ENCODE peak calls at places on chromosome X, in seven cellular contexts. One of them, this sample, is unnamed.

GRCh38 chrX:110089656-110090404 is 86.9 kb downstream of the TMEM164 start:
- DNase-seq in stomach: peak; percentile 30
- DNase-seq in A549: no peak
- DNase-seq in tibial artery: peak; percentile 22
- DNase-seq in left lung: no peak
- DNase-seq in Karpas-422: peak; percentile 70
- DNase-seq in body of pancreas: peak; percentile 76
- DNase-seq in this sample: no peak

GRCh38 chrX:134734343-134735001 is 76.2 kb upstream of the PLAC1 start:
- DNase-seq in stomach: no peak
- DNase-seq in body of pancreas: no peak
- DNase-seq in Karpas-422: no peak
- DNase-seq in tibial artery: no peak
- DNase-seq in A549: no peak
- DNase-seq in left lung: no peak
- DNase-seq in this sample: peak; percentile 70

GRCh38 chrX:76172325-76172887 is 456 bp upstream of the PBDC1 start:
- DNase-seq in tibial artery: peak; percentile 17
- DNase-seq in Karpas-422: no peak
- DNase-seq in left lung: no peak
- DNase-seq in body of pancreas: no peak
- DNase-seq in stomach: no peak
- DNase-seq in A549: no peak
- DNase-seq in this sample: no peak

GRCh38 chrX:115268421-115268820 is 21.1 kb upstream of the LUZP4 start:
- DNase-seq in Karpas-422: peak; percentile 61
- DNase-seq in tibial artery: no peak
- DNase-seq in left lung: no peak
- DNase-seq in stomach: no peak
- DNase-seq in A549: peak; percentile 18
- DNase-seq in body of pancreas: no peak
- DNase-seq in this sample: no peak

GRCh38 chrX:53421125-53421524 is 1.3 kb downstream of the SMC1A start:
- DNase-seq in body of pancreas: no peak
- DNase-seq in left lung: no peak
- DNase-seq in A549: no peak
- DNase-seq in Karpas-422: no peak
- DNase-seq in tibial artery: no peak
- DNase-seq in stomach: no peak
- DNase-seq in this sample: no peak

GRCh38 chrX:11319689-11320302 is 26.6 kb downstream of the AMELX start:
- DNase-seq in left lung: no peak
- DNase-seq in body of pancreas: no peak
- DNase-seq in Karpas-422: no peak
- DNase-seq in stomach: no peak
- DNase-seq in A549: no peak
- DNase-seq in tibial artery: no peak
- DNase-seq in this sample: no peak

GRCh38 chrX:30880058-30880457 is 9.0 kb downstream of the TAB3 start:
- DNase-seq in Karpas-422: no peak
- DNase-seq in left lung: no peak
- DNase-seq in stomach: no peak
- DNase-seq in body of pancreas: no peak
- DNase-seq in tibial artery: no peak
- DNase-seq in A549: no peak
- DNase-seq in this sample: no peak

GRCh38 chrX:8679572-8679971 is 52.4 kb downstream of the ANOS1 start:
- DNase-seq in A549: no peak
- DNase-seq in body of pancreas: no peak
- DNase-seq in stomach: no peak
- DNase-seq in tibial artery: no peak
- DNase-seq in Karpas-422: no peak
- DNase-seq in left lung: peak; percentile 34
- DNase-seq in this sample: no peak

GRCh38 chrX:48667504-48667903 is 16.1 kb upstream of the WAS start:
- DNase-seq in left lung: no peak
- DNase-seq in body of pancreas: no peak
- DNase-seq in stomach: no peak
- DNase-seq in Karpas-422: no peak
- DNase-seq in tibial artery: no peak
- DNase-seq in A549: no peak
- DNase-seq in this sample: no peak

GRCh38 chrX:153970398-153971123 is 1.1 kb downstream of the HCFC1 start:
- DNase-seq in left lung: peak; percentile 52
- DNase-seq in Karpas-422: peak; percentile 77
- DNase-seq in body of pancreas: peak; percentile 43
- DNase-seq in stomach: no peak
- DNase-seq in tibial artery: no peak
- DNase-seq in A549: peak; percentile 76
- DNase-seq in this sample: peak; percentile 92

GRCh38 chrX:138745215-138745614 is 33.7 kb upstream of the FGF13 start:
- DNase-seq in Karpas-422: peak; percentile 86
- DNase-seq in stomach: no peak
- DNase-seq in body of pancreas: peak; percentile 25
- DNase-seq in A549: peak; percentile 40
- DNase-seq in tibial artery: no peak
- DNase-seq in left lung: no peak
- DNase-seq in this sample: no peak

GRCh38 chrX:12210921-12211320 is 72.6 kb downstream of the FRMPD4 start:
- DNase-seq in Karpas-422: no peak
- DNase-seq in tibial artery: no peak
- DNase-seq in A549: peak; percentile 20
- DNase-seq in stomach: no peak
- DNase-seq in body of pancreas: no peak
- DNase-seq in left lung: no peak
- DNase-seq in this sample: no peak

GRCh38 chrX:68287419-68287818 is 145.9 kb downstream of the OPHN1 start:
- DNase-seq in left lung: no peak
- DNase-seq in body of pancreas: no peak
- DNase-seq in stomach: no peak
- DNase-seq in tibial artery: no peak
- DNase-seq in Karpas-422: no peak
- DNase-seq in A549: no peak
- DNase-seq in this sample: no peak

GRCh38 chrX:70481424-70481823 is 36.8 kb downstream of the DLG3 start:
- DNase-seq in tibial artery: no peak
- DNase-seq in Karpas-422: no peak
- DNase-seq in left lung: no peak
- DNase-seq in stomach: no peak
- DNase-seq in A549: no peak
- DNase-seq in body of pancreas: no peak
- DNase-seq in this sample: no peak

GRCh38 chrX:153333271-153333670 is 682 bp upstream of the ZNF275 start:
- DNase-seq in A549: no peak
- DNase-seq in body of pancreas: no peak
- DNase-seq in tibial artery: no peak
- DNase-seq in Karpas-422: no peak
- DNase-seq in left lung: no peak
- DNase-seq in stomach: no peak
- DNase-seq in this sample: no peak

GRCh38 chrX:16665089-16665488 is 15.1 kb downstream of the S100G start:
- DNase-seq in Karpas-422: no peak
- DNase-seq in tibial artery: no peak
- DNase-seq in left lung: no peak
- DNase-seq in body of pancreas: no peak
- DNase-seq in A549: no peak
- DNase-seq in stomach: no peak
- DNase-seq in this sample: no peak

GRCh38 chrX:30488092-30488491 is 89.5 kb downstream of the TASL start:
- DNase-seq in tibial artery: no peak
- DNase-seq in Karpas-422: peak; percentile 52
- DNase-seq in body of pancreas: no peak
- DNase-seq in A549: peak; percentile 26
- DNase-seq in left lung: no peak
- DNase-seq in stomach: no peak
- DNase-seq in this sample: no peak

GRCh38 chrX:9622128-9622527 is 143.5 kb downstream of the GPR143 start:
- DNase-seq in left lung: no peak
- DNase-seq in A549: no peak
- DNase-seq in tibial artery: no peak
- DNase-seq in body of pancreas: no peak
- DNase-seq in Karpas-422: no peak
- DNase-seq in stomach: no peak
- DNase-seq in this sample: no peak

GRCh38 chrX:105744291-105744690 is 78.0 kb upstream of the NRK start:
- DNase-seq in left lung: no peak
- DNase-seq in tibial artery: no peak
- DNase-seq in body of pancreas: no peak
- DNase-seq in A549: no peak
- DNase-seq in Karpas-422: no peak
- DNase-seq in stomach: no peak
- DNase-seq in this sample: no peak

GRCh38 chrX:128754130-128754529 is 701.9 kb upstream of the ACTRT1 start:
- DNase-seq in Karpas-422: no peak
- DNase-seq in A549: peak; percentile 64
- DNase-seq in stomach: no peak
- DNase-seq in tibial artery: no peak
- DNase-seq in body of pancreas: no peak
- DNase-seq in left lung: no peak
- DNase-seq in this sample: no peak

GRCh38 chrX:154458116-154458953 is at the start of gene PLXNA3:
- DNase-seq in left lung: no peak
- DNase-seq in Karpas-422: peak; percentile 71
- DNase-seq in body of pancreas: no peak
- DNase-seq in A549: no peak
- DNase-seq in tibial artery: no peak
- DNase-seq in stomach: peak; percentile 39
- DNase-seq in this sample: peak; percentile 97

GRCh38 chrX:153361781-153362397 is 27.9 kb downstream of the ZNF275 start:
- DNase-seq in stomach: no peak
- DNase-seq in left lung: no peak
- DNase-seq in body of pancreas: no peak
- DNase-seq in A549: no peak
- DNase-seq in tibial artery: no peak
- DNase-seq in Karpas-422: no peak
- DNase-seq in this sample: no peak

GRCh38 chrX:123878177-123878576 is 18.3 kb downstream of the XIAP start:
- DNase-seq in body of pancreas: no peak
- DNase-seq in tibial artery: no peak
- DNase-seq in A549: no peak
- DNase-seq in stomach: no peak
- DNase-seq in Karpas-422: peak; percentile 64
- DNase-seq in left lung: no peak
- DNase-seq in this sample: no peak

DNA sequence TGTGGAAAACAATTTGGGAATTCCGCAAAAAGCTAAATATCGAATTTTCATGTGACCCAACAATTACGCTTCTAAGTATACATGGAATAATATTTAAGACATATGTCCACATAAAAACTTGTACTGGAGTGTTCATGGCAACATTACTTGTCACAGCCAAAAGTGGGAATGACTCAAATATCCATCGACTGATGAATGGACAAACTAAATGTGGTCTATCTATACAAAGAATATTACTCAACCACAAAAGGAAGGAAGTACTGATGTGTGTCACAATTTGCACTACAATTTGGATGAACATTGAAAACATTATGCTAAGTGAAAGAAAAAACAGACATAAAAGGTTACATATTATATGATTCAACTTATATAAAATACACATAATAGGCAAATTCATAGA is 71.9 kb downstream of the AFF2 start:
- DNase-seq in stomach: no peak
- DNase-seq in Karpas-422: no peak
- DNase-seq in body of pancreas: no peak
- DNase-seq in A549: no peak
- DNase-seq in left lung: no peak
- DNase-seq in tibial artery: no peak
- DNase-seq in this sample: no peak
- H3K27ac ChIP-seq in stomach: no peak overlapping the region
- H3K27ac ChIP-seq in Karpas-422: peak overlapping the region; percentile 70
- H3K27ac ChIP-seq in body of pancreas: no peak overlapping the region
- H3K27ac ChIP-seq in A549: no peak overlapping the region
- H3K27ac ChIP-seq in left lung: peak overlapping the region; percentile 13
- H3K27ac ChIP-seq in tibial artery: no peak overlapping the region
- H3K27ac ChIP-seq in this sample: no peak overlapping the region

DNA sequence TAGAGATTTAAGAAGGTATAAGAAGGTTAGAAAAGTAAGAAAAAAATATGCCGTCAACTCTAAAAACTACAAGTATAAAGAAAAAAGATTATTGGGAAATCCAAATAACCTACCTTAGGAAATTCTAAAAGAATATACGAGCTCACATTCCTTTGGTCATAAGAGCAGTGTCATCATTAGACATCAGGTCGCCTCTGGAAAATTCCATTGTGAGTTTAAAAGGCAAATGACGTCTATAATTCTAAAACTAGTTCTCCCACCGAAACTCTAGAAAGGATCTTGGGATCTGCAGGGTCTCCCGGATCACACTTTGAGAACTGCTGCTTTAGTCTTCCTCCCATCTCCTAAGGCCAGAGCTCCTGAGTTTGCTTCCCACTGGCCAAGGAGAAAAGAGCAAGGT is 518 bp upstream of the SAT1 start:
- DNase-seq in A549: peak; percentile 75
- DNase-seq in left lung: no peak
- DNase-seq in body of pancreas: no peak
- DNase-seq in Karpas-422: no peak
- DNase-seq in stomach: no peak
- DNase-seq in tibial artery: no peak
- DNase-seq in this sample: no peak
- H3K4me3 ChIP-seq in A549: peak overlapping the region; percentile 33
- H3K4me3 ChIP-seq in left lung: no peak overlapping the region
- H3K4me3 ChIP-seq in body of pancreas: no peak overlapping the region
- H3K4me3 ChIP-seq in Karpas-422: peak overlapping the region; percentile 72
- H3K4me3 ChIP-seq in stomach: no peak overlapping the region
- H3K4me3 ChIP-seq in tibial artery: peak overlapping the region; percentile 80
- H3K4me3 ChIP-seq in this sample: peak overlapping the region; percentile 52

GRCh38 chrX:1442724-1443367 is 9.9 kb downstream of the ASMTL start:
- DNase-seq in stomach: no peak
- DNase-seq in A549: no peak
- DNase-seq in tibial artery: no peak
- DNase-seq in body of pancreas: no peak
- DNase-seq in left lung: no peak
- DNase-seq in Karpas-422: no peak
- DNase-seq in this sample: no peak
- H3K27ac ChIP-seq in stomach: no peak overlapping the region
- H3K27ac ChIP-seq in A549: no peak overlapping the region
- H3K27ac ChIP-seq in tibial artery: no peak overlapping the region
- H3K27ac ChIP-seq in body of pancreas: no peak overlapping the region
- H3K27ac ChIP-seq in left lung: no peak overlapping the region
- H3K27ac ChIP-seq in Karpas-422: no peak overlapping the region
- H3K27ac ChIP-seq in this sample: no peak overlapping the region

GRCh38 chrX:40007746-40008705 is 89.7 kb downstream of the BCOR start:
- DNase-seq in left lung: no peak
- DNase-seq in A549: no peak
- DNase-seq in Karpas-422: no peak
- DNase-seq in stomach: no peak
- DNase-seq in tibial artery: no peak
- DNase-seq in body of pancreas: no peak
- DNase-seq in this sample: peak; percentile 75

GRCh38 chrX:40009462-40009851 is 88.3 kb downstream of the BCOR start:
- DNase-seq in A549: no peak
- DNase-seq in left lung: no peak
- DNase-seq in Karpas-422: no peak
- DNase-seq in stomach: no peak
- DNase-seq in tibial artery: no peak
- DNase-seq in body of pancreas: no peak
- DNase-seq in this sample: peak; percentile 58

GRCh38 chrX:40010550-40011364 is 87.0 kb downstream of the BCOR start:
- DNase-seq in stomach: no peak
- DNase-seq in tibial artery: no peak
- DNase-seq in left lung: no peak
- DNase-seq in body of pancreas: no peak
- DNase-seq in A549: no peak
- DNase-seq in Karpas-422: no peak
- DNase-seq in this sample: peak; percentile 91

GRCh38 chrX:40009890-40010289 is 87.9 kb downstream of the BCOR start:
- DNase-seq in Karpas-422: no peak
- DNase-seq in tibial artery: no peak
- DNase-seq in A549: no peak
- DNase-seq in left lung: no peak
- DNase-seq in stomach: no peak
- DNase-seq in body of pancreas: no peak
- DNase-seq in this sample: peak; percentile 73

GRCh38 chrX:40008841-40009461 is 88.8 kb downstream of the BCOR start:
- DNase-seq in Karpas-422: no peak
- DNase-seq in body of pancreas: peak; percentile 31
- DNase-seq in A549: no peak
- DNase-seq in stomach: no peak
- DNase-seq in tibial artery: no peak
- DNase-seq in left lung: peak; percentile 51
- DNase-seq in this sample: peak; percentile 86
- H3K4me3 ChIP-seq in Karpas-422: no peak overlapping the region
- H3K4me3 ChIP-seq in body of pancreas: no peak overlapping the region
- H3K4me3 ChIP-seq in A549: no peak overlapping the region
- H3K4me3 ChIP-seq in stomach: peak overlapping the region; percentile 26
- H3K4me3 ChIP-seq in tibial artery: peak overlapping the region; percentile 24
- H3K4me3 ChIP-seq in left lung: no peak overlapping the region
- H3K4me3 ChIP-seq in this sample: no peak overlapping the region

This sample was measured in osteoblast.